ENCODE peak calls at places on chromosomes 13 and 19, in four cellular contexts. P, G, M and Z are unnamed samples.

GRCh38 chr13:50319603-50320296 is 304.5 kb downstream of the KCNRG start:
- DNase-seq in P (no peak), G (peak; percentile 76), M (no peak), Z (no peak)

GRCh38 chr13:22110368-22110767 is 439.5 kb downstream of the FGF9 start:
- DNase-seq in P (no peak), G (no peak), M (no peak), Z (no peak)

GRCh38 chr13:29556742-29557141 is 38.7 kb downstream of the SLC7A1 start:
- DNase-seq in P (no peak), G (peak; percentile 45), M (no peak), Z (no peak)

GRCh38 chr13:112231451-112232083 is 144.6 kb upstream of the SPACA7 start:
- DNase-seq in P (no peak), G (no peak), M (no peak), Z (no peak)

GRCh38 chr19:677601-678380 is 1.6 kb downstream of the FSTL3 start:
- DNase-seq in P (no peak), G (peak; percentile 32), M (no peak), Z (no peak)

GRCh38 chr19:10095948-10096614 is 6.4 kb downstream of the ANGPTL6 start:
- DNase-seq in P (peak; percentile 97), G (peak; percentile 92), M (no peak), Z (peak; percentile 95)

GRCh38 chr19:55441692-55442321 is 1.3 kb downstream of the SHISA7 start:
- DNase-seq in P (no peak), G (no peak), M (no peak), Z (no peak)

GRCh38 chr13:24149306-24150032 is 11.1 kb upstream of the SPATA13 start:
- DNase-seq in P (no peak), G (peak; percentile 50), M (no peak), Z (no peak)

GRCh38 chr19:19110410-19111137 is 27.7 kb downstream of the TMEM161A start:
- DNase-seq in P (no peak), G (peak; percentile 14), M (no peak), Z (no peak)

GRCh38 chr19:6020166-6020967 is 42.4 kb upstream of the RANBP3 start:
- DNase-seq in P (no peak), G (peak; percentile 34), M (no peak), Z (no peak)

GRCh38 chr13:48097793-48098192 is 2.9 kb upstream of the MED4 start:
- DNase-seq in P (no peak), G (no peak), M (no peak), Z (no peak)

GRCh38 chr13:99974296-99974938 is 2.9 kb upstream of the ZIC5 start:
- DNase-seq in P (no peak), G (no peak), M (no peak), Z (no peak)

GRCh38 chr13:92221916-92222315 is 823.5 kb downstream of the GPC5 start:
- DNase-seq in P (no peak), G (no peak), M (no peak), Z (no peak)

GRCh38 chr19:13208131-13208963 is 58.1 kb downstream of the IER2 start:
- DNase-seq in P (peak; percentile 47), G (peak; percentile 90), M (peak; percentile 11), Z (no peak)

GRCh38 chr19:11191934-11192333 is 5.4 kb downstream of the KANK2 start:
- DNase-seq in P (no peak), G (no peak), M (no peak), Z (no peak)

GRCh38 chr19:50669319-50670101 is 20.3 kb downstream of the C19orf81 start:
- DNase-seq in P (peak; percentile 34), G (peak; percentile 44), M (no peak), Z (no peak)

GRCh38 chr13:25406377-25406776 is 34.6 kb downstream of the ATP8A2 start:
- DNase-seq in P (no peak), G (no peak), M (no peak), Z (no peak)

GRCh38 chr13:50340566-50341287 is 325.5 kb downstream of the KCNRG start:
- DNase-seq in P (no peak), G (no peak), M (no peak), Z (no peak)

GRCh38 chr13:111904701-111905608 is 162.0 kb upstream of the SOX1 start:
- DNase-seq in P (no peak), G (no peak), M (no peak), Z (no peak)

GRCh38 chr19:10333758-10334339 is 520 bp upstream of the RAVER1 start:
- DNase-seq in P (no peak), G (peak; percentile 13), M (no peak), Z (peak; percentile 42)